ENCODE peak calls at places on chromosomes 6 and 20, in nine cellular contexts. E is AG08396, O is NCI-H1048, P is activated gamma-delta T cell treated with Interleukin-2 at 50 U/mL for 16 hours, Q is activated T-helper 1 cell treated with Interleukin-2 at 50 U/mL for 16 hours, F is stomach, V is SHP77, R is progenitor cell of endocrine pancreas, D is GM10248. K is an unnamed sample.

GRCh38 chr20:59560588-59561227 is 43.6 kb upstream of the PHACTR3 start:
- DNase-seq in R (no peak), F (no peak), D (peak; percentile 57), V (peak; percentile 6), E (peak; percentile 55), P (no peak), O (no peak), Q (no peak), K (peak; percentile 58)

GRCh38 chr6:8570241-8570924 is 135.0 kb upstream of the SLC35B3 start:
- DNase-seq in V (no peak), D (no peak), Q (no peak), E (no peak), R (no peak), P (no peak), F (no peak), O (no peak), K (no peak)

GRCh38 chr6:39079197-39079596 is 30.6 kb downstream of the GLP1R start:
- DNase-seq in P (no peak), R (no peak), F (no peak), Q (no peak), E (no peak), V (no peak), D (no peak), O (no peak), K (no peak)

GRCh38 chr6:50113114-50113857 is 63.6 kb upstream of the DEFB112 start:
- DNase-seq in R (no peak), D (no peak), F (no peak), V (no peak), Q (no peak), E (no peak), P (no peak), O (no peak), K (no peak)

GRCh38 chr20:49398401-49399144 is 83.9 kb downstream of the KCNB1 start:
- DNase-seq in E (no peak), Q (no peak), P (no peak), O (no peak), D (no peak), F (no peak), R (no peak), V (no peak), K (no peak)

GRCh38 chr6:134034951-134035822 is 17.2 kb downstream of the SLC2A12 start:
- DNase-seq in O (no peak), E (no peak), F (no peak), R (no peak), Q (no peak), D (no peak), P (no peak), V (no peak), K (no peak)

GRCh38 chr6:167699141-167700036 is 127.3 kb upstream of the AFDN start:
- DNase-seq in D (peak; percentile 68), Q (no peak), O (no peak), P (no peak), E (no peak), F (peak; percentile 49), V (no peak), R (no peak), K (peak; percentile 79)

GRCh38 chr6:38612386-38612965 is 27.3 kb downstream of the BTBD9 start:
- DNase-seq in P (no peak), R (no peak), Q (no peak), V (no peak), E (peak; percentile 32), F (no peak), D (no peak), O (no peak), K (no peak)

GRCh38 chr20:49308875-49309274 is 31.0 kb upstream of the ZNFX1 start:
- DNase-seq in P (no peak), F (no peak), Q (no peak), R (no peak), E (no peak), V (no peak), D (no peak), O (no peak), K (no peak)

GRCh38 chr6:43944908-43945777 is 175.1 kb downstream of the VEGFA start:
- DNase-seq in V (no peak), P (no peak), E (peak; percentile 58), Q (no peak), F (no peak), O (no peak), D (no peak), R (no peak), K (no peak)

GRCh38 chr20:1494436-1494835 is 3.2 kb upstream of the SIRPB2 start:
- DNase-seq in F (no peak), P (no peak), E (no peak), D (no peak), Q (no peak), R (no peak), V (no peak), O (no peak), K (no peak)

K was measured in activated effector memory CD4-positive, alpha-beta T cell treated with anti-CD3 and anti-CD28 coated beads, Interleukin-2, amount 50 U/mL, for 16 hours.